ENCODE peak calls at places on chromosome 19, in eight cellular contexts. One of them, this sample, is unnamed.

GRCh38 chr19:6414033-6414643 is 10.5 kb downstream of the KHSRP start:
- DNase-seq in EH: no peak
- DNase-seq in activated T-helper 9 cell treated with anti-CD3 and anti-CD28 coated beads, Interleukin-2, amount 50 U/mL, for 16 hours: no peak
- DNase-seq in germinal center: no peak
- DNase-seq in HCT116: no peak
- DNase-seq in stimulated activated CD8-positive, alpha-beta memory T cell treated with anti-CD3 and anti-CD28 coated beads, Interleukin-7, amount 100 ng/mL, for 24 hours: no peak
- DNase-seq in stimulated activated CD4-positive, alpha-beta T cell treated with anti-CD3 and anti-CD28 coated beads, Interleukin-2, amount 100 ng/mL, for 48 hours: no peak
- DNase-seq in fibroblast of gingiva: no peak
- DNase-seq in this sample: no peak

GRCh38 chr19:7738023-7738422 is 6.1 kb upstream of the CLEC4G start:
- DNase-seq in HCT116: no peak
- DNase-seq in activated T-helper 9 cell treated with anti-CD3 and anti-CD28 coated beads, Interleukin-2, amount 50 U/mL, for 16 hours: no peak
- DNase-seq in EH: no peak
- DNase-seq in stimulated activated CD8-positive, alpha-beta memory T cell treated with anti-CD3 and anti-CD28 coated beads, Interleukin-7, amount 100 ng/mL, for 24 hours: no peak
- DNase-seq in fibroblast of gingiva: no peak
- DNase-seq in germinal center: no peak
- DNase-seq in stimulated activated CD4-positive, alpha-beta T cell treated with anti-CD3 and anti-CD28 coated beads, Interleukin-2, amount 100 ng/mL, for 48 hours: no peak
- DNase-seq in this sample: no peak

GRCh38 chr19:47581605-47582319 is 8.8 kb upstream of the ZNF541 start:
- DNase-seq in EH: no peak
- DNase-seq in fibroblast of gingiva: no peak
- DNase-seq in activated T-helper 9 cell treated with anti-CD3 and anti-CD28 coated beads, Interleukin-2, amount 50 U/mL, for 16 hours: no peak
- DNase-seq in stimulated activated CD8-positive, alpha-beta memory T cell treated with anti-CD3 and anti-CD28 coated beads, Interleukin-7, amount 100 ng/mL, for 24 hours: no peak
- DNase-seq in stimulated activated CD4-positive, alpha-beta T cell treated with anti-CD3 and anti-CD28 coated beads, Interleukin-2, amount 100 ng/mL, for 48 hours: no peak
- DNase-seq in germinal center: no peak
- DNase-seq in HCT116: no peak
- DNase-seq in this sample: no peak

GRCh38 chr19:14350302-14350701 is 30.9 kb upstream of the ADGRE5 start:
- DNase-seq in stimulated activated CD4-positive, alpha-beta T cell treated with anti-CD3 and anti-CD28 coated beads, Interleukin-2, amount 100 ng/mL, for 48 hours: no peak
- DNase-seq in HCT116: no peak
- DNase-seq in activated T-helper 9 cell treated with anti-CD3 and anti-CD28 coated beads, Interleukin-2, amount 50 U/mL, for 16 hours: no peak
- DNase-seq in germinal center: no peak
- DNase-seq in fibroblast of gingiva: no peak
- DNase-seq in stimulated activated CD8-positive, alpha-beta memory T cell treated with anti-CD3 and anti-CD28 coated beads, Interleukin-7, amount 100 ng/mL, for 24 hours: no peak
- DNase-seq in EH: no peak
- DNase-seq in this sample: no peak

GRCh38 chr19:35868172-35868822 is at the start of gene APLP1:
- DNase-seq in stimulated activated CD8-positive, alpha-beta memory T cell treated with anti-CD3 and anti-CD28 coated beads, Interleukin-7, amount 100 ng/mL, for 24 hours: peak
- DNase-seq in stimulated activated CD4-positive, alpha-beta T cell treated with anti-CD3 and anti-CD28 coated beads, Interleukin-2, amount 100 ng/mL, for 48 hours: peak
- DNase-seq in EH: peak
- DNase-seq in activated T-helper 9 cell treated with anti-CD3 and anti-CD28 coated beads, Interleukin-2, amount 50 U/mL, for 16 hours: peak
- DNase-seq in HCT116: no peak
- DNase-seq in fibroblast of gingiva: peak
- DNase-seq in germinal center: peak
- DNase-seq in this sample: peak

GRCh38 chr19:44576843-44577565 is 36.4 kb upstream of the IGSF23 start:
- DNase-seq in activated T-helper 9 cell treated with anti-CD3 and anti-CD28 coated beads, Interleukin-2, amount 50 U/mL, for 16 hours: no peak
- DNase-seq in HCT116: peak
- DNase-seq in stimulated activated CD4-positive, alpha-beta T cell treated with anti-CD3 and anti-CD28 coated beads, Interleukin-2, amount 100 ng/mL, for 48 hours: peak
- DNase-seq in germinal center: peak
- DNase-seq in stimulated activated CD8-positive, alpha-beta memory T cell treated with anti-CD3 and anti-CD28 coated beads, Interleukin-7, amount 100 ng/mL, for 24 hours: no peak
- DNase-seq in fibroblast of gingiva: peak
- DNase-seq in EH: peak
- DNase-seq in this sample: peak

GRCh38 chr19:38395381-38396127 is 7.1 kb downstream of the SPRED3 start:
- DNase-seq in stimulated activated CD4-positive, alpha-beta T cell treated with anti-CD3 and anti-CD28 coated beads, Interleukin-2, amount 100 ng/mL, for 48 hours: peak
- DNase-seq in EH: no peak
- DNase-seq in germinal center: peak
- DNase-seq in HCT116: no peak
- DNase-seq in activated T-helper 9 cell treated with anti-CD3 and anti-CD28 coated beads, Interleukin-2, amount 50 U/mL, for 16 hours: no peak
- DNase-seq in stimulated activated CD8-positive, alpha-beta memory T cell treated with anti-CD3 and anti-CD28 coated beads, Interleukin-7, amount 100 ng/mL, for 24 hours: no peak
- DNase-seq in fibroblast of gingiva: no peak
- DNase-seq in this sample: no peak

GRCh38 chr19:30159636-30160035 is 212.5 kb upstream of the ZNF536 start:
- DNase-seq in germinal center: no peak
- DNase-seq in stimulated activated CD8-positive, alpha-beta memory T cell treated with anti-CD3 and anti-CD28 coated beads, Interleukin-7, amount 100 ng/mL, for 24 hours: no peak
- DNase-seq in EH: no peak
- DNase-seq in fibroblast of gingiva: no peak
- DNase-seq in stimulated activated CD4-positive, alpha-beta T cell treated with anti-CD3 and anti-CD28 coated beads, Interleukin-2, amount 100 ng/mL, for 48 hours: no peak
- DNase-seq in activated T-helper 9 cell treated with anti-CD3 and anti-CD28 coated beads, Interleukin-2, amount 50 U/mL, for 16 hours: no peak
- DNase-seq in HCT116: no peak
- DNase-seq in this sample: no peak

GRCh38 chr19:37565370-37565669 is 29.3 kb downstream of the ZNF571 start:
- DNase-seq in germinal center: no peak
- DNase-seq in HCT116: no peak
- DNase-seq in stimulated activated CD8-positive, alpha-beta memory T cell treated with anti-CD3 and anti-CD28 coated beads, Interleukin-7, amount 100 ng/mL, for 24 hours: no peak
- DNase-seq in stimulated activated CD4-positive, alpha-beta T cell treated with anti-CD3 and anti-CD28 coated beads, Interleukin-2, amount 100 ng/mL, for 48 hours: no peak
- DNase-seq in activated T-helper 9 cell treated with anti-CD3 and anti-CD28 coated beads, Interleukin-2, amount 50 U/mL, for 16 hours: no peak
- DNase-seq in fibroblast of gingiva: no peak
- DNase-seq in EH: no peak
- DNase-seq in this sample: no peak

This sample was measured in lower leg skin.